ENCODE peak calls at places on chromosomes 4 and X, in ten cellular contexts. D is stomach, S is MM.1S, T is cardiac muscle cell, N is psoas muscle, A is IMR-90, E is A673, Z is prostate gland, U is left ventricle myocardium inferior, G is hepatocyte. M is an unnamed sample.

GRCh38 chr4:15003441-15003890 is 1.2 kb downstream of the CPEB2 start:
- DNase-seq in D (peak; percentile 63), S (peak; percentile 52), T (peak; percentile 53), N (peak; percentile 81), A (peak; percentile 19), E (peak; percentile 68), Z (peak; percentile 24), U (peak; percentile 53), G (peak; percentile 82), M (peak; percentile 47)

GRCh38 chr4:125726121-125726520 is 411.4 kb downstream of the FAT4 start:
- DNase-seq in D (no peak), S (no peak), T (no peak), N (no peak), A (no peak), E (no peak), Z (no peak), U (no peak), G (no peak), M (no peak)

GRCh38 chr4:167966161-167966560 is 126.2 kb upstream of the ANXA10 start:
- DNase-seq in D (no peak), S (no peak), T (peak; percentile 9), N (no peak), A (no peak), E (peak; percentile 6), Z (no peak), U (no peak), G (no peak), M (no peak)

GRCh38 chrX:80550722-80551121 is 130.5 kb downstream of the TENT5D start:
- DNase-seq in D (no peak), S (peak; percentile 8), T (no peak), N (no peak), A (no peak), E (peak; percentile 6), Z (no peak), U (no peak), G (no peak), M (no peak)

GRCh38 chr4:184115399-184115798 is 102.3 kb downstream of the ENPP6 start:
- DNase-seq in D (no peak), S (no peak), T (no peak), N (no peak), A (no peak), E (no peak), Z (no peak), U (no peak), G (no peak), M (no peak)

GRCh38 chrX:112662559-112663427 is 16.9 kb downstream of the LHFPL1 start:
- DNase-seq in D (no peak), S (no peak), T (peak; percentile 8), N (no peak), A (no peak), E (no peak), Z (no peak), U (no peak), G (no peak), M (no peak)

GRCh38 chrX:131752493-131753198 is 208.8 kb downstream of the OR13H1 start:
- DNase-seq in D (peak; percentile 84), S (peak; percentile 76), T (no peak), N (peak; percentile 83), A (peak; percentile 88), E (peak; percentile 89), Z (no peak), U (no peak), G (no peak), M (no peak)

GRCh38 chrX:118356154-118356701 is 10.3 kb downstream of the WDR44 start:
- DNase-seq in D (no peak), S (no peak), T (no peak), N (no peak), A (no peak), E (no peak), Z (no peak), U (no peak), G (no peak), M (no peak)

GRCh38 chr4:132593717-132594400 is 555.2 kb upstream of the PCDH10 start:
- DNase-seq in D (no peak), S (no peak), T (no peak), N (no peak), A (no peak), E (peak; percentile 1), Z (no peak), U (no peak), G (no peak), M (no peak)

GRCh38 chr4:1984406-1985191 is 24.2 kb downstream of the NELFA start:
- DNase-seq in D (no peak), S (no peak), T (no peak), N (no peak), A (no peak), E (peak; percentile 34), Z (no peak), U (no peak), G (no peak), M (no peak)

GRCh38 chr4:88623097-88623496 is 30.8 kb downstream of the HERC3 start:
- DNase-seq in D (no peak), S (no peak), T (peak; percentile 54), N (no peak), A (peak; percentile 86), E (peak; percentile 26), Z (no peak), U (no peak), G (peak; percentile 19), M (no peak)

GRCh38 chr4:185713272-185713671 is 98.7 kb downstream of the SORBS2 start:
- DNase-seq in D (no peak), S (no peak), T (peak; percentile 75), N (no peak), A (no peak), E (no peak), Z (no peak), U (no peak), G (peak; percentile 57), M (peak; percentile 30)

GRCh38 chrX:109384569-109385174 is 97.2 kb downstream of the GUCY2F start:
- DNase-seq in D (no peak), S (peak; percentile 30), T (peak; percentile 61), N (no peak), A (peak; percentile 10), E (peak; percentile 40), Z (no peak), U (no peak), G (peak; percentile 64), M (peak; percentile 12)

GRCh38 chr4:101286663-101287062 is 60.7 kb downstream of the PPP3CA start:
- DNase-seq in D (no peak), S (no peak), T (no peak), N (no peak), A (no peak), E (no peak), Z (no peak), U (no peak), G (no peak), M (no peak)

GRCh38 chr4:110139815-110140214 is 58.6 kb downstream of the ELOVL6 start:
- DNase-seq in D (no peak), S (no peak), T (no peak), N (no peak), A (no peak), E (no peak), Z (no peak), U (no peak), G (no peak), M (no peak)

GRCh38 chrX:40107291-40108083 is 9.7 kb upstream of the BCOR start:
- DNase-seq in D (peak; percentile 71), S (peak; percentile 19), T (peak; percentile 27), N (peak; percentile 85), A (no peak), E (peak; percentile 72), Z (peak; percentile 20), U (peak; percentile 51), G (peak; percentile 76), M (peak; percentile 76)
- H3K4me1 ChIP-seq in D (peaks cover 38% of the 10 kb centered on the region), S (peaks cover 8% of the 10 kb centered on the region), T (peaks cover 39% of the 10 kb centered on the region), N (peaks cover 23% of the 10 kb centered on the region), A (peaks cover 10% of the 10 kb centered on the region), E (peaks cover 36% of the 10 kb centered on the region), Z (no peaks in the 10 kb centered on the region), U (peaks cover 35% of the 10 kb centered on the region), G (peaks cover 57% of the 10 kb centered on the region), M (no peaks in the 10 kb centered on the region)

GRCh38 chrX:151982217-151982616 is 7.7 kb upstream of the GABRE start:
- DNase-seq in D (no peak), S (no peak), T (peak; percentile 73), N (no peak), A (peak; percentile 36), E (peak; percentile 35), Z (no peak), U (no peak), G (peak; percentile 39), M (peak; percentile 87)

GRCh38 chrX:151977923-151978322 is 3.4 kb upstream of the GABRE start:
- DNase-seq in D (no peak), S (no peak), T (no peak), N (no peak), A (no peak), E (no peak), Z (peak; percentile 20), U (no peak), G (no peak), M (no peak)

GRCh38 chrX:151983186-151983585 is 8.7 kb upstream of the GABRE start:
- DNase-seq in D (no peak), S (no peak), T (no peak), N (no peak), A (no peak), E (no peak), Z (no peak), U (no peak), G (no peak), M (peak; percentile 29)

GRCh38 chrX:151984328-151984727 is 9.9 kb upstream of the GABRE start:
- DNase-seq in D (no peak), S (no peak), T (peak; percentile 87), N (no peak), A (peak; percentile 46), E (no peak), Z (no peak), U (no peak), G (no peak), M (no peak)

GRCh38 chrX:151981129-151981528 is 6.7 kb upstream of the GABRE start:
- DNase-seq in D (no peak), S (no peak), T (no peak), N (no peak), A (peak; percentile 17), E (no peak), Z (no peak), U (no peak), G (no peak), M (peak; percentile 19)
- H3K4me1 ChIP-seq in D (no peaks in the 10 kb centered on the region), S (no peaks in the 10 kb centered on the region), T (no peaks in the 10 kb centered on the region), N (no peaks in the 10 kb centered on the region), A (no peaks in the 10 kb centered on the region), E (no peaks in the 10 kb centered on the region), Z (no peaks in the 10 kb centered on the region), U (peaks cover 26% of the 10 kb centered on the region), G (peaks cover 6% of the 10 kb centered on the region), M (no peaks in the 10 kb centered on the region)

DNA sequence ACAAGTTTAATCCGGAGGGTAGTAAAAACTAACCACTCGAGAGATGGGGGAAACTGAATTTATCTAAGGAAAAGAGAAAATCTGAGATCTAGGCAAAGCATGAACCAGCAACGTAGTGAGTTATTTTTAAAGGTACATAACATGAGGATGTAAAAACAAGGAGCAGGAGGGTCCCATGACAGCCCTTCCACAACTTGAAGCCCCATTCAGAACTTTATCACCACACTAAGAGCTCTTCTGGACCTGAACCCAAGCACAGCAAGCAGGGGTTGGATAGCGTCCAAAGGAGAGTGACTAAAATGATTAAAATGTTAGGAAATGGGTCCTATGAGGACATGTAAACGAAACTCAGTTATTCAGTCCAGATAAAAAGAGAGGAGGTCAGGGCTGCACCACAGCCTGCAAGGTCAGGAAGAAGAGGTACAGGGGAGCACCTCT is 16.2 kb downstream of the SH3RF1 start:
- DNase-seq in D (no peak), S (no peak), T (peak; percentile 89), N (no peak), A (peak; percentile 87), E (peak; percentile 39), Z (no peak), U (no peak), G (no peak), M (peak; percentile 20)
- H3K4me1 ChIP-seq in D (peaks cover 61% of the 10 kb centered on the region), S (no peaks in the 10 kb centered on the region), T (peaks cover 24% of the 10 kb centered on the region), N (peaks cover 62% of the 10 kb centered on the region), A (peaks cover 29% of the 10 kb centered on the region), E (peaks cover 65% of the 10 kb centered on the region), Z (peaks cover 6% of the 10 kb centered on the region), U (peaks cover 87% of the 10 kb centered on the region), G (peaks cover 74% of the 10 kb centered on the region), M (peaks cover 11% of the 10 kb centered on the region)

GRCh38 chr4:76216521-76216920 is 2.9 kb upstream of the SCARB2 start:
- DNase-seq in D (no peak), S (no peak), T (no peak), N (no peak), A (no peak), E (no peak), Z (no peak), U (no peak), G (no peak), M (no peak)
- H3K4me1 ChIP-seq in D (peaks cover 57% of the 10 kb centered on the region), S (peaks cover 10% of the 10 kb centered on the region), T (peaks cover 23% of the 10 kb centered on the region), N (peaks cover 61% of the 10 kb centered on the region), A (peaks cover 10% of the 10 kb centered on the region), E (peaks cover 13% of the 10 kb centered on the region), Z (peaks cover 10% of the 10 kb centered on the region), U (peaks cover 53% of the 10 kb centered on the region), G (peaks cover 48% of the 10 kb centered on the region), M (peaks cover 14% of the 10 kb centered on the region)